ENCODE peak calls at places on chromosomes 11 and 22, in ten cellular contexts. One of them, this sample, is unnamed.

GRCh38 chr11:86193297-86194095 is 51.1 kb upstream of the EED start:
- DNase-seq in A549: peak; percentile 89
- DNase-seq in spleen: peak; percentile 85
- DNase-seq in ascending aorta: peak; percentile 86
- DNase-seq in left ventricle myocardium inferior: peak; percentile 69
- DNase-seq in sigmoid colon: peak; percentile 77
- DNase-seq in PC-3: peak; percentile 78
- DNase-seq in right atrium auricular region: peak; percentile 86
- DNase-seq in fibroblast of lung: peak; percentile 84
- DNase-seq in effector memory CD4-positive, alpha-beta T cell: peak; percentile 26
- DNase-seq in this sample: peak; percentile 81

GRCh38 chr11:67999201-67999629 is 4.7 kb downstream of the UNC93B1 start:
- DNase-seq in right atrium auricular region: no peak
- DNase-seq in ascending aorta: no peak
- DNase-seq in left ventricle myocardium inferior: no peak
- DNase-seq in A549: no peak
- DNase-seq in fibroblast of lung: no peak
- DNase-seq in PC-3: no peak
- DNase-seq in spleen: no peak
- DNase-seq in sigmoid colon: no peak
- DNase-seq in effector memory CD4-positive, alpha-beta T cell: no peak
- DNase-seq in this sample: peak; percentile 37

GRCh38 chr11:3197044-3197715 is 21.4 kb downstream of the MRGPRG start:
- DNase-seq in A549: no peak
- DNase-seq in left ventricle myocardium inferior: no peak
- DNase-seq in right atrium auricular region: no peak
- DNase-seq in effector memory CD4-positive, alpha-beta T cell: no peak
- DNase-seq in spleen: peak; percentile 63
- DNase-seq in fibroblast of lung: no peak
- DNase-seq in sigmoid colon: no peak
- DNase-seq in PC-3: no peak
- DNase-seq in ascending aorta: peak; percentile 35
- DNase-seq in this sample: no peak

GRCh38 chr11:69646493-69647201 is 5.7 kb downstream of the CCND1 start:
- DNase-seq in right atrium auricular region: no peak
- DNase-seq in fibroblast of lung: no peak
- DNase-seq in A549: no peak
- DNase-seq in spleen: peak; percentile 67
- DNase-seq in sigmoid colon: peak; percentile 57
- DNase-seq in ascending aorta: no peak
- DNase-seq in PC-3: no peak
- DNase-seq in left ventricle myocardium inferior: no peak
- DNase-seq in effector memory CD4-positive, alpha-beta T cell: no peak
- DNase-seq in this sample: no peak

GRCh38 chr22:17431179-17431578 is 61.9 kb downstream of the CECR2 start:
- DNase-seq in sigmoid colon: no peak
- DNase-seq in effector memory CD4-positive, alpha-beta T cell: no peak
- DNase-seq in fibroblast of lung: peak; percentile 49
- DNase-seq in left ventricle myocardium inferior: no peak
- DNase-seq in PC-3: peak; percentile 3
- DNase-seq in A549: no peak
- DNase-seq in right atrium auricular region: no peak
- DNase-seq in spleen: no peak
- DNase-seq in ascending aorta: no peak
- DNase-seq in this sample: no peak

GRCh38 chr11:12258451-12258850 is 118.9 kb upstream of the PARVA start:
- DNase-seq in PC-3: peak; percentile 47
- DNase-seq in right atrium auricular region: no peak
- DNase-seq in sigmoid colon: no peak
- DNase-seq in ascending aorta: no peak
- DNase-seq in left ventricle myocardium inferior: no peak
- DNase-seq in effector memory CD4-positive, alpha-beta T cell: no peak
- DNase-seq in fibroblast of lung: no peak
- DNase-seq in A549: peak; percentile 43
- DNase-seq in spleen: no peak
- DNase-seq in this sample: no peak

GRCh38 chr11:17801166-17801565 is 66.6 kb downstream of the KCNC1 start:
- DNase-seq in sigmoid colon: no peak
- DNase-seq in effector memory CD4-positive, alpha-beta T cell: no peak
- DNase-seq in right atrium auricular region: no peak
- DNase-seq in PC-3: no peak
- DNase-seq in spleen: no peak
- DNase-seq in fibroblast of lung: no peak
- DNase-seq in ascending aorta: no peak
- DNase-seq in A549: no peak
- DNase-seq in left ventricle myocardium inferior: no peak
- DNase-seq in this sample: no peak

GRCh38 chr11:104075091-104075490 is 38.7 kb downstream of the DDI1 start:
- DNase-seq in effector memory CD4-positive, alpha-beta T cell: no peak
- DNase-seq in left ventricle myocardium inferior: no peak
- DNase-seq in fibroblast of lung: no peak
- DNase-seq in sigmoid colon: no peak
- DNase-seq in A549: no peak
- DNase-seq in PC-3: no peak
- DNase-seq in ascending aorta: no peak
- DNase-seq in spleen: no peak
- DNase-seq in right atrium auricular region: no peak
- DNase-seq in this sample: no peak

GRCh38 chr11:117071344-117071787 is 26.9 kb downstream of the SIK3 start:
- DNase-seq in effector memory CD4-positive, alpha-beta T cell: no peak
- DNase-seq in A549: peak; percentile 89
- DNase-seq in ascending aorta: no peak
- DNase-seq in sigmoid colon: peak; percentile 86
- DNase-seq in right atrium auricular region: no peak
- DNase-seq in fibroblast of lung: peak; percentile 53
- DNase-seq in spleen: no peak
- DNase-seq in PC-3: peak; percentile 90
- DNase-seq in left ventricle myocardium inferior: no peak
- DNase-seq in this sample: no peak

GRCh38 chr11:71300187-71300586 is 47.8 kb upstream of the SHANK2 start:
- DNase-seq in ascending aorta: peak; percentile 59
- DNase-seq in A549: no peak
- DNase-seq in sigmoid colon: no peak
- DNase-seq in left ventricle myocardium inferior: no peak
- DNase-seq in effector memory CD4-positive, alpha-beta T cell: no peak
- DNase-seq in right atrium auricular region: peak; percentile 26
- DNase-seq in spleen: no peak
- DNase-seq in PC-3: no peak
- DNase-seq in fibroblast of lung: peak; percentile 40
- DNase-seq in this sample: no peak

GRCh38 chr22:19696504-19697276 is 17.6 kb upstream of the SEPTIN5 start:
- DNase-seq in right atrium auricular region: no peak
- DNase-seq in effector memory CD4-positive, alpha-beta T cell: no peak
- DNase-seq in PC-3: no peak
- DNase-seq in sigmoid colon: no peak
- DNase-seq in spleen: no peak
- DNase-seq in A549: no peak
- DNase-seq in fibroblast of lung: no peak
- DNase-seq in left ventricle myocardium inferior: no peak
- DNase-seq in ascending aorta: peak; percentile 5
- DNase-seq in this sample: no peak

GRCh38 chr11:134882141-134882540 is 470.1 kb upstream of the B3GAT1 start:
- DNase-seq in PC-3: no peak
- DNase-seq in spleen: no peak
- DNase-seq in effector memory CD4-positive, alpha-beta T cell: no peak
- DNase-seq in ascending aorta: no peak
- DNase-seq in right atrium auricular region: no peak
- DNase-seq in fibroblast of lung: no peak
- DNase-seq in A549: no peak
- DNase-seq in sigmoid colon: no peak
- DNase-seq in left ventricle myocardium inferior: no peak
- DNase-seq in this sample: no peak

GRCh38 chr11:70715636-70716035 is 317.3 kb downstream of the CTTN start:
- DNase-seq in sigmoid colon: no peak
- DNase-seq in effector memory CD4-positive, alpha-beta T cell: no peak
- DNase-seq in left ventricle myocardium inferior: no peak
- DNase-seq in A549: no peak
- DNase-seq in ascending aorta: no peak
- DNase-seq in right atrium auricular region: no peak
- DNase-seq in fibroblast of lung: no peak
- DNase-seq in PC-3: no peak
- DNase-seq in spleen: no peak
- DNase-seq in this sample: no peak

GRCh38 chr22:36885474-36885873 is 24.7 kb downstream of the NCF4 start:
- DNase-seq in PC-3: no peak
- DNase-seq in effector memory CD4-positive, alpha-beta T cell: no peak
- DNase-seq in A549: no peak
- DNase-seq in right atrium auricular region: no peak
- DNase-seq in left ventricle myocardium inferior: no peak
- DNase-seq in spleen: no peak
- DNase-seq in sigmoid colon: no peak
- DNase-seq in fibroblast of lung: no peak
- DNase-seq in ascending aorta: no peak
- DNase-seq in this sample: no peak

GRCh38 chr11:11505190-11505589 is 116.6 kb downstream of the GALNT18 start:
- DNase-seq in left ventricle myocardium inferior: no peak
- DNase-seq in ascending aorta: no peak
- DNase-seq in spleen: no peak
- DNase-seq in right atrium auricular region: no peak
- DNase-seq in fibroblast of lung: no peak
- DNase-seq in PC-3: peak; percentile 4
- DNase-seq in effector memory CD4-positive, alpha-beta T cell: no peak
- DNase-seq in A549: no peak
- DNase-seq in sigmoid colon: no peak
- DNase-seq in this sample: no peak

DNA sequence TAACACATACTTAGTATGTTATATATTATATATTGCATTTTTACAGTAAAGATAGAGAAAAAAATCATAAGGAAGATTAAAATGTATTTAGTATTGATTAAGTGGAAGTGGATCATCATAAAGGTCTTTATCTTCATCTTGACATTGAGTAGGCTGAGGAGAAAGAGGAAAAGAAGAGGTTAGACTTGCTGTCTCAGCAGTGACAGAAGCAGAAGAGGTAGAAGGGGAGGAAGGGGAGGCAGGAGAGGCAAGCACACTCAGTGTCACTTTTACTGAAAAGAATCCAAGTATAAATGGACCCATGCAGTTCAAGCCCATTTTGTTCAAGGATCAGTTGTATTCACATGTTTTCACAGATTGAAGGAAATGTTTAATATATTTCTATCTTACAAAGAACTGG is 69.7 kb downstream of the GAB2 start:
- DNase-seq in right atrium auricular region: no peak
- DNase-seq in sigmoid colon: no peak
- DNase-seq in PC-3: no peak
- DNase-seq in effector memory CD4-positive, alpha-beta T cell: no peak
- DNase-seq in left ventricle myocardium inferior: no peak
- DNase-seq in spleen: no peak
- DNase-seq in A549: no peak
- DNase-seq in ascending aorta: no peak
- DNase-seq in fibroblast of lung: no peak
- DNase-seq in this sample: no peak
- H3K4me1 ChIP-seq in right atrium auricular region: peaks cover 60% of the 10 kb centered on the region
- H3K4me1 ChIP-seq in sigmoid colon: peaks cover 47% of the 10 kb centered on the region
- H3K4me1 ChIP-seq in PC-3: peaks cover 32% of the 10 kb centered on the region
- H3K4me1 ChIP-seq in effector memory CD4-positive, alpha-beta T cell: no peaks in the 10 kb centered on the region
- H3K4me1 ChIP-seq in left ventricle myocardium inferior: peaks cover 71% of the 10 kb centered on the region
- H3K4me1 ChIP-seq in spleen: peaks cover 61% of the 10 kb centered on the region
- H3K4me1 ChIP-seq in A549: peaks cover 18% of the 10 kb centered on the region
- H3K4me1 ChIP-seq in ascending aorta: peaks cover 60% of the 10 kb centered on the region
- H3K4me1 ChIP-seq in fibroblast of lung: peaks cover 19% of the 10 kb centered on the region
- H3K4me1 ChIP-seq in this sample: peaks cover 9% of the 10 kb centered on the region

GRCh38 chr11:1300569-1301187 is 8.8 kb downstream of the TOLLIP start:
- DNase-seq in fibroblast of lung: no peak
- DNase-seq in sigmoid colon: no peak
- DNase-seq in left ventricle myocardium inferior: no peak
- DNase-seq in effector memory CD4-positive, alpha-beta T cell: no peak
- DNase-seq in A549: no peak
- DNase-seq in PC-3: no peak
- DNase-seq in right atrium auricular region: no peak
- DNase-seq in spleen: peak; percentile 44
- DNase-seq in ascending aorta: no peak
- DNase-seq in this sample: no peak
- H3K4me1 ChIP-seq in fibroblast of lung: peaks cover 3% of the 10 kb centered on the region
- H3K4me1 ChIP-seq in sigmoid colon: peaks cover 70% of the 10 kb centered on the region
- H3K4me1 ChIP-seq in left ventricle myocardium inferior: peaks cover 77% of the 10 kb centered on the region
- H3K4me1 ChIP-seq in effector memory CD4-positive, alpha-beta T cell: no peaks in the 10 kb centered on the region
- H3K4me1 ChIP-seq in A549: peaks cover 52% of the 10 kb centered on the region
- H3K4me1 ChIP-seq in PC-3: peaks cover 18% of the 10 kb centered on the region
- H3K4me1 ChIP-seq in right atrium auricular region: peaks cover 55% of the 10 kb centered on the region
- H3K4me1 ChIP-seq in spleen: peaks cover 87% of the 10 kb centered on the region
- H3K4me1 ChIP-seq in ascending aorta: peaks cover 9% of the 10 kb centered on the region
- H3K4me1 ChIP-seq in this sample: peaks cover 10% of the 10 kb centered on the region

GRCh38 chr11:66609951-66610617 is 6.3 kb upstream of the RBM14 start:
- DNase-seq in effector memory CD4-positive, alpha-beta T cell: no peak
- DNase-seq in right atrium auricular region: no peak
- DNase-seq in A549: no peak
- DNase-seq in left ventricle myocardium inferior: no peak
- DNase-seq in spleen: no peak
- DNase-seq in PC-3: no peak
- DNase-seq in sigmoid colon: no peak
- DNase-seq in ascending aorta: no peak
- DNase-seq in fibroblast of lung: no peak
- DNase-seq in this sample: no peak
- H3K4me1 ChIP-seq in effector memory CD4-positive, alpha-beta T cell: no peaks in the 10 kb centered on the region
- H3K4me1 ChIP-seq in right atrium auricular region: peaks cover 17% of the 10 kb centered on the region
- H3K4me1 ChIP-seq in A549: peaks cover 26% of the 10 kb centered on the region
- H3K4me1 ChIP-seq in left ventricle myocardium inferior: peaks cover 16% of the 10 kb centered on the region
- H3K4me1 ChIP-seq in spleen: peaks cover 48% of the 10 kb centered on the region
- H3K4me1 ChIP-seq in PC-3: peaks cover 12% of the 10 kb centered on the region
- H3K4me1 ChIP-seq in sigmoid colon: peaks cover 23% of the 10 kb centered on the region
- H3K4me1 ChIP-seq in ascending aorta: peaks cover 18% of the 10 kb centered on the region
- H3K4me1 ChIP-seq in fibroblast of lung: peaks cover 4% of the 10 kb centered on the region
- H3K4me1 ChIP-seq in this sample: no peaks in the 10 kb centered on the region

GRCh38 chr22:38736257-38736570 is 19.6 kb downstream of the SUN2 start:
- DNase-seq in sigmoid colon: no peak
- DNase-seq in right atrium auricular region: no peak
- DNase-seq in PC-3: no peak
- DNase-seq in A549: no peak
- DNase-seq in spleen: no peak
- DNase-seq in fibroblast of lung: no peak
- DNase-seq in ascending aorta: no peak
- DNase-seq in effector memory CD4-positive, alpha-beta T cell: no peak
- DNase-seq in left ventricle myocardium inferior: no peak
- DNase-seq in this sample: no peak

GRCh38 chr22:38733329-38734202 is 22.2 kb downstream of the SUN2 start:
- DNase-seq in right atrium auricular region: peak; percentile 72
- DNase-seq in ascending aorta: no peak
- DNase-seq in fibroblast of lung: peak; percentile 53
- DNase-seq in A549: peak; percentile 29
- DNase-seq in effector memory CD4-positive, alpha-beta T cell: no peak
- DNase-seq in PC-3: peak; percentile 29
- DNase-seq in left ventricle myocardium inferior: peak; percentile 64
- DNase-seq in spleen: peak; percentile 84
- DNase-seq in sigmoid colon: peak; percentile 96
- DNase-seq in this sample: peak; percentile 81

GRCh38 chr22:38735465-38736256 is 20.1 kb downstream of the SUN2 start:
- DNase-seq in fibroblast of lung: no peak
- DNase-seq in ascending aorta: no peak
- DNase-seq in left ventricle myocardium inferior: peak; percentile 7
- DNase-seq in effector memory CD4-positive, alpha-beta T cell: no peak
- DNase-seq in A549: no peak
- DNase-seq in right atrium auricular region: no peak
- DNase-seq in spleen: peak; percentile 74
- DNase-seq in sigmoid colon: no peak
- DNase-seq in PC-3: no peak
- DNase-seq in this sample: peak; percentile 17

GRCh38 chr22:38735126-38735464 is 20.7 kb downstream of the SUN2 start:
- DNase-seq in A549: no peak
- DNase-seq in left ventricle myocardium inferior: peak; percentile 11
- DNase-seq in ascending aorta: no peak
- DNase-seq in spleen: peak; percentile 63
- DNase-seq in PC-3: no peak
- DNase-seq in fibroblast of lung: no peak
- DNase-seq in sigmoid colon: no peak
- DNase-seq in right atrium auricular region: no peak
- DNase-seq in effector memory CD4-positive, alpha-beta T cell: no peak
- DNase-seq in this sample: peak; percentile 14

GRCh38 chr22:38734203-38735100 is 21.3 kb downstream of the SUN2 start:
- DNase-seq in sigmoid colon: no peak
- DNase-seq in right atrium auricular region: no peak
- DNase-seq in effector memory CD4-positive, alpha-beta T cell: no peak
- DNase-seq in ascending aorta: no peak
- DNase-seq in fibroblast of lung: no peak
- DNase-seq in A549: no peak
- DNase-seq in PC-3: no peak
- DNase-seq in left ventricle myocardium inferior: peak; percentile 11
- DNase-seq in spleen: peak; percentile 57
- DNase-seq in this sample: peak; percentile 22
- H3K4me1 ChIP-seq in sigmoid colon: peaks cover 47% of the 10 kb centered on the region
- H3K4me1 ChIP-seq in right atrium auricular region: peaks cover 39% of the 10 kb centered on the region
- H3K4me1 ChIP-seq in effector memory CD4-positive, alpha-beta T cell: peaks cover 8% of the 10 kb centered on the region
- H3K4me1 ChIP-seq in ascending aorta: peaks cover 22% of the 10 kb centered on the region
- H3K4me1 ChIP-seq in fibroblast of lung: peaks cover 7% of the 10 kb centered on the region
- H3K4me1 ChIP-seq in A549: no peaks in the 10 kb centered on the region
- H3K4me1 ChIP-seq in PC-3: peaks cover 6% of the 10 kb centered on the region
- H3K4me1 ChIP-seq in left ventricle myocardium inferior: peaks cover 54% of the 10 kb centered on the region
- H3K4me1 ChIP-seq in spleen: peaks cover 50% of the 10 kb centered on the region
- H3K4me1 ChIP-seq in this sample: peaks cover 2% of the 10 kb centered on the region